ENCODE peak calls at places on chromosome 10, in six cellular contexts. A is H9, F is IMR-90, I is neuronal stem cell, V is mesenchymal stem cell, P is H1. D is an unnamed sample.
A peak's percentile ranks its signal among the peaks of the same experiment; 100 is the strongest.

GRCh38 chr10:42753507-42754154 is 29.0 kb upstream of the BMS1 start:
- DNase-seq in A (no peak), F (no peak), I (peak; percentile 5), V (no peak), P (no peak), D (no peak)

GRCh38 chr10:92800122-92800521 is 48.2 kb upstream of the EXOC6 start:
- DNase-seq in A (no peak), F (no peak), I (no peak), V (no peak), P (no peak), D (no peak)

GRCh38 chr10:69730251-69731156 is 71.2 kb upstream of the COL13A1 start:
- DNase-seq in A (no peak), F (peak; percentile 63), I (no peak), V (peak; percentile 61), P (no peak), D (no peak)

GRCh38 chr10:13704969-13705368 is 118.2 kb downstream of the PRPF18 start:
- DNase-seq in A (no peak), F (no peak), I (no peak), V (no peak), P (no peak), D (peak; percentile 32)

GRCh38 chr10:110363572-110364411 is 59.1 kb upstream of the SMNDC1 start:
- DNase-seq in A (no peak), F (no peak), I (no peak), V (no peak), P (no peak), D (no peak)

GRCh38 chr10:128855656-128856428 is 611.2 kb upstream of the MGMT start:
- DNase-seq in A (no peak), F (no peak), I (no peak), V (no peak), P (peak; percentile 35), D (no peak)

GRCh38 chr10:6201511-6201975 is 1.2 kb upstream of the PFKFB3 start:
- DNase-seq in A (peak; percentile 59), F (peak; percentile 70), I (peak; percentile 48), V (peak; percentile 54), P (peak; percentile 67), D (peak; percentile 80)

GRCh38 chr10:73774637-73775036 is 7.2 kb upstream of the CHCHD1 start:
- DNase-seq in A (no peak), F (peak; percentile 24), I (no peak), V (peak; percentile 43), P (no peak), D (no peak)

GRCh38 chr10:102673961-102674511 is 29.8 kb downstream of the TRIM8 start:
- DNase-seq in A (peak; percentile 45), F (peak; percentile 75), I (peak; percentile 57), V (peak; percentile 89), P (no peak), D (peak; percentile 52)

GRCh38 chr10:123858039-123858740 is 33.4 kb downstream of the CPXM2 start:
- DNase-seq in A (no peak), F (no peak), I (no peak), V (no peak), P (peak; percentile 20), D (no peak)

GRCh38 chr10:114551310-114551972 is 106.6 kb downstream of the ABLIM1 start:
- DNase-seq in A (no peak), F (peak; percentile 14), I (no peak), V (peak; percentile 7), P (no peak), D (no peak)

GRCh38 chr10:27744478-27745379 is 890 bp downstream of the MKX start:
- DNase-seq in A (peak; percentile 44), F (peak; percentile 26), I (no peak), V (peak; percentile 27), P (peak; percentile 52), D (peak; percentile 1)

GRCh38 chr10:22437620-22438588 is 92.6 kb downstream of the SPAG6 start:
- DNase-seq in A (no peak), F (peak; percentile 19), I (no peak), V (no peak), P (no peak), D (no peak)

GRCh38 chr10:106181491-106181890 is 983.0 kb downstream of the SORCS1 start:
- DNase-seq in A (no peak), F (peak; percentile 6), I (no peak), V (no peak), P (no peak), D (no peak)

GRCh38 chr10:62805139-62806092 is 896 bp downstream of the ADO start:
- DNase-seq in A (peak; percentile 62), F (peak; percentile 47), I (peak; percentile 47), V (peak; percentile 72), P (peak; percentile 73), D (peak; percentile 54)

GRCh38 chr10:55852850-55853249 is 508.2 kb downstream of the ZWINT start:
- DNase-seq in A (no peak), F (no peak), I (no peak), V (no peak), P (no peak), D (no peak)

GRCh38 chr10:86164216-86164774 is 202.3 kb downstream of the GRID1 start:
- DNase-seq in A (no peak), F (no peak), I (no peak), V (no peak), P (no peak), D (no peak)

GRCh38 chr10:83991986-83992753 is 147.1 kb upstream of the GHITM start:
- DNase-seq in A (peak; percentile 72), F (no peak), I (peak; percentile 26), V (peak; percentile 28), P (peak; percentile 63), D (no peak)

DNA sequence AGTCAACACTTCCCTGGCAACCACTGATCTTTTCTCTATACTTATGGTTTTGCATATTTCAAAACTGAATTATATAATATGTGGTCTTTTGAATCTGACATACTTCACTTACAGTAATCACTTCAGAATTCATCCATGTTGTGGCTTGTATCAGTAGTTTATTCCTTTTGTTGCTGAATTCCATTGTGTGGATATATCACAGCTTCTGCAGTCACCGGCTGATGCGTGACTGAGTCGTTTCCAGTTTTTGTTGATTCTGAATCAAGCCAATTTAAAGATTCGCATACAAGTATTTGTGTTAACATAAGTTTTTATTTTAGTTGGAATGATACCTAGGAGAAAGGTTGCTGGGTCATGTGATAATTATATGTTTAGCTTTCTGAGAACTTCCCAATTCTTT is 672.5 kb upstream of the ANKRD30A start:
- DNase-seq in A (no peak), F (no peak), I (no peak), V (no peak), P (no peak), D (no peak)
- H2AFZ ChIP-seq in A (no peak overlapping the region), F (no peak overlapping the region), I (no peak overlapping the region), V (no peak overlapping the region), P (no peak overlapping the region), D (no peak overlapping the region)

GRCh38 chr10:46064269-46064817 is 18.3 kb upstream of the MSMB start:
- DNase-seq in A (no peak), F (no peak), I (no peak), V (no peak), P (no peak), D (no peak)

GRCh38 chr10:46070749-46071148 is 24.7 kb upstream of the MSMB start:
- DNase-seq in A (no peak), F (no peak), I (no peak), V (no peak), P (no peak), D (peak; percentile 65)

GRCh38 chr10:46068905-46069304 is 22.8 kb upstream of the MSMB start:
- DNase-seq in A (no peak), F (no peak), I (no peak), V (no peak), P (no peak), D (no peak)

GRCh38 chr10:46069771-46070463 is 23.8 kb upstream of the MSMB start:
- DNase-seq in A (no peak), F (peak; percentile 6), I (no peak), V (peak; percentile 39), P (no peak), D (peak; percentile 80)

GRCh38 chr10:46068117-46068516 is 22.0 kb upstream of the MSMB start:
- DNase-seq in A (no peak), F (no peak), I (no peak), V (no peak), P (no peak), D (no peak)
- H3K4me1 ChIP-seq in A (no peaks in the 10 kb centered on the region), F (peaks cover 3% of the 10 kb centered on the region), I (peaks cover 1% of the 10 kb centered on the region), V (peaks cover 2% of the 10 kb centered on the region), P (no peaks in the 10 kb centered on the region), D (peaks cover 9% of the 10 kb centered on the region)

DNA sequence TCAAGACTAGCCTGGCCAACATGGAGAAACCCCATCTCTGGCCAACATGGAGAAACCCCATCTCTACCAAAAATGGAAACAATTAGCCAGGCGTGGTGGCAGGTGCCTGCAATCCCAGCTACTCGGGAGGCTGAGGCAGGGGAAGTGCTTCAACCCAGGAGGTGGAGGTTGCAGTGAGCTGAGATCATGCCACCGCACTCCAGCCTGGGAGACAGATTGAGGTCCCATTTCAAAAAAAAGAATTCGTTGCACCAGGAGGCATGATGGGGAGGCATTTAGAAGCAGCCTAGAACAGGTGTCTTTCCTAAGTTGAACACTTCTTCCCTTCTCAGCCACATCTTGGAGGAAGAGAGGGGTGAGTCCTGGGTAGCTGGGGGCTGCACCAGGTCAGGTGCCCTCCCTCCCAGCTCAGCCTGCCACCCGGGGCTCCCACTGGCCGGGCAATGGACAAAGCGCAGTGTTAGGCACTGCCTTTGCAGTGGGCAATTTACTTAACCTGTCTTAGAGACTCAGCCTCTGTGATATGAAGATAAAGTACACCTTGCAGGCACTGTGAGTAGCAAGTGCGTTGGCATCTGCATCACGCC is 726.8 kb downstream of the PARD3 start:
- DNase-seq in A (no peak), F (no peak), I (no peak), V (no peak), P (no peak), D (no peak)
- H2BK5ac ChIP-seq in A (no peak overlapping the region), F (no peak overlapping the region), I (no peak overlapping the region), V (no peak overlapping the region), P (no peak overlapping the region), D (no peak overlapping the region)

DNA sequence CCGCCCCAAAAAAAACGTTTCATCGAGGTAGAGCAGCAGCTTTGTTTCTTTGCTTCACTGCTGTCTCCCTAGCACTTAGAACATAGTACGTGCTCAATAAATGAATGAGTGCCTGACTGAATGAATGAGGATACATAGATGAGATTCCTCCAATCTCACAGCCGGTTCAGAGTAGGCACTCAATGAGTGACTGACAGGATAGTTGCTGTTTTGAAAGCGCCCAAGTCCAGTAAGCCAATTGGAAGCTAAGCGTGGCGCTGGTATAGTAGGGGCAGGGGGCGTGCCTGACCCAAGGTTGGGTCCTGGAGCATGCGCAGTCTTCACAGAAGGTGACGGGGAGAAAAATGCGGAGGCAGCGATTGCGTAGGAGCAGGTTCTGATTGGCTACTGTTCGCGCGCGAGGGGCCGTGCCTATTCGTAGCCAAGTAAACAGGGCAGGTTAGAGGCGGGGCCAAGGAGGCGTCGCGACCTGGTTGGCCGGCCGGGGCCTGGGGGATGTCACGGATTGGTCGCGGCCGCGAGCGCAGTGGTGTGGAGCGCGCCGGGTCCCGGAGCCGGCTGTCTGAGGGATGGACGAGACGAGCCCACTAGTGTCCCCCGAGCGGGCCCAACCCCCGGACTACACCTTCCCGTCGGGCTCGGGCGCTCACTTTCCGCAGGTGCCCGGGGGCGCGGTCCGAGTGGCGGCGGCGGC is at the start of gene PI4K2A:
- DNase-seq in A (peak; percentile 100), F (peak; percentile 99), I (peak; percentile 99), V (peak; percentile 99), P (peak; percentile 98), D (peak; percentile 100)
- H2AFZ ChIP-seq in A (peak within 1 kb of the TSS; percentile 74), F (peak within 1 kb of the TSS; percentile 89), I (peak within 1 kb of the TSS; percentile 87), V (peak within 1 kb of the TSS; percentile 83), P (peak within 1 kb of the TSS; percentile 89), D (peak within 1 kb of the TSS; percentile 91)

D was measured in trophoblast cell.